ENCODE peak calls at places on chromosomes 12 and 14, in eight cellular contexts. X is lower lobe of right lung, D is prostate gland, Z is fibroblast of mammary gland, I is MM.1S, U is osteoblast, H is uterus, T is adrenal gland. K is an unnamed sample.

GRCh38 chr14:94129758-94130414 is 482 bp upstream of the IFI27L2 start:
- DNase-seq in Z (peak), I (peak), X (no peak), T (peak), D (no peak), U (no peak), H (peak), K (peak)

GRCh38 chr12:75868501-75868900 is 163.1 kb downstream of the PHLDA1 start:
- DNase-seq in X (no peak), U (no peak), H (no peak), T (no peak), I (no peak), D (peak), Z (no peak), K (peak)

GRCh38 chr12:3515506-3515905 is 24.5 kb downstream of the PRMT8 start:
- DNase-seq in I (no peak), T (no peak), U (no peak), X (no peak), Z (no peak), H (no peak), D (no peak), K (no peak)

GRCh38 chr12:56634242-56634836 is 4.2 kb upstream of the BAZ2A start:
- DNase-seq in H (peak), T (peak), D (peak), Z (no peak), I (peak), X (peak), U (peak), K (peak)

GRCh38 chr12:110794623-110795280 is 52.0 kb upstream of the CCDC63 start:
- DNase-seq in I (no peak), T (peak), X (no peak), U (no peak), Z (peak), H (peak), D (no peak), K (no peak)

GRCh38 chr14:62670526-62670925 is 374.7 kb downstream of the KCNH5 start:
- DNase-seq in H (no peak), X (no peak), Z (peak), D (no peak), U (no peak), T (no peak), I (no peak), K (peak)

GRCh38 chr12:90163975-90164374 is 455.3 kb upstream of the ATP2B1 start:
- DNase-seq in U (no peak), D (no peak), H (no peak), T (no peak), Z (peak), I (no peak), X (no peak), K (no peak)

GRCh38 chr12:19189522-19189921 is 60.0 kb downstream of the PLEKHA5 start:
- DNase-seq in T (no peak), H (no peak), U (peak), Z (no peak), X (no peak), I (no peak), D (no peak), K (no peak)

GRCh38 chr12:2959508-2960431 is 573 bp downstream of the TEAD4 start:
- DNase-seq in X (peak), I (peak), U (peak), T (peak), D (peak), H (peak), Z (peak), K (peak)

GRCh38 chr14:59754256-59754655 is 116.3 kb downstream of the RTN1 start:
- DNase-seq in H (no peak), D (no peak), X (no peak), U (no peak), I (no peak), Z (peak), T (no peak), K (peak)

GRCh38 chr12:88625316-88625715 is 45.0 kb upstream of the KITLG start:
- DNase-seq in Z (no peak), D (no peak), T (no peak), U (no peak), I (no peak), H (no peak), X (no peak), K (no peak)

GRCh38 chr12:44689587-44689986 is 186.5 kb downstream of the NELL2 start:
- DNase-seq in T (no peak), H (no peak), I (no peak), D (no peak), U (peak), X (no peak), Z (no peak), K (no peak)

GRCh38 chr12:9363145-9363544 is 154.9 kb upstream of the PZP start:
- DNase-seq in T (no peak), D (no peak), U (no peak), I (no peak), H (no peak), Z (no peak), X (no peak), K (no peak)

GRCh38 chr12:9367201-9367600 is 159.0 kb upstream of the PZP start:
- DNase-seq in H (no peak), I (no peak), D (no peak), T (no peak), Z (no peak), U (no peak), X (peak), K (no peak)

GRCh38 chr12:9365296-9365695 is 157.1 kb upstream of the PZP start:
- DNase-seq in U (no peak), X (no peak), H (no peak), I (no peak), Z (peak), D (no peak), T (no peak), K (peak)

GRCh38 chr12:9361879-9362326 is 153.7 kb upstream of the PZP start:
- DNase-seq in T (no peak), H (no peak), X (no peak), Z (no peak), U (no peak), D (no peak), I (no peak), K (no peak)

GRCh38 chr12:9364224-9365176 is 156.3 kb upstream of the PZP start:
- DNase-seq in I (peak), X (no peak), H (no peak), T (no peak), D (no peak), U (no peak), Z (peak), K (peak)
- H3K4me3 ChIP-seq in I (peak), X (no peak), H (no peak), T (no peak), D (no peak), U (peak), Z (peak), K (no peak)

GRCh38 chr12:6057693-6058092 is 66.8 kb downstream of the VWF start:
- DNase-seq in D (no peak), U (peak), H (no peak), Z (no peak), I (no peak), X (no peak), T (no peak), K (no peak)
- TF ChIP-seq CTCF in D (no peak), U (no peak), H (no peak), Z (no peak), I (no peak), X (no peak), T (no peak), K (no peak)

GRCh38 chr12:52947738-52948423 is 1.0 kb upstream of the KRT18 start:
- DNase-seq in H (no peak), Z (no peak), U (peak), I (no peak), D (no peak), T (no peak), X (no peak), K (no peak)

GRCh38 chr12:52946797-52947547 is 1.9 kb upstream of the KRT18 start:
- DNase-seq in U (peak), Z (no peak), H (no peak), I (no peak), D (no peak), T (peak), X (no peak), K (peak)

GRCh38 chr12:52945389-52946232 is 3.3 kb upstream of the KRT18 start:
- DNase-seq in Z (no peak), T (peak), U (peak), H (no peak), X (peak), D (no peak), I (no peak), K (peak)

GRCh38 chr12:52944683-52945388 is 4.1 kb upstream of the KRT18 start:
- DNase-seq in Z (no peak), U (no peak), T (no peak), D (no peak), X (no peak), H (no peak), I (no peak), K (no peak)

GRCh38 chr12:52946334-52946733 is 2.6 kb upstream of the KRT18 start:
- DNase-seq in H (no peak), I (no peak), X (no peak), U (peak), D (no peak), Z (no peak), T (no peak), K (no peak)
- H3K4me3 ChIP-seq in H (no peak), I (no peak), X (no peak), U (no peak), D (no peak), Z (no peak), T (no peak), K (no peak)

DNA sequence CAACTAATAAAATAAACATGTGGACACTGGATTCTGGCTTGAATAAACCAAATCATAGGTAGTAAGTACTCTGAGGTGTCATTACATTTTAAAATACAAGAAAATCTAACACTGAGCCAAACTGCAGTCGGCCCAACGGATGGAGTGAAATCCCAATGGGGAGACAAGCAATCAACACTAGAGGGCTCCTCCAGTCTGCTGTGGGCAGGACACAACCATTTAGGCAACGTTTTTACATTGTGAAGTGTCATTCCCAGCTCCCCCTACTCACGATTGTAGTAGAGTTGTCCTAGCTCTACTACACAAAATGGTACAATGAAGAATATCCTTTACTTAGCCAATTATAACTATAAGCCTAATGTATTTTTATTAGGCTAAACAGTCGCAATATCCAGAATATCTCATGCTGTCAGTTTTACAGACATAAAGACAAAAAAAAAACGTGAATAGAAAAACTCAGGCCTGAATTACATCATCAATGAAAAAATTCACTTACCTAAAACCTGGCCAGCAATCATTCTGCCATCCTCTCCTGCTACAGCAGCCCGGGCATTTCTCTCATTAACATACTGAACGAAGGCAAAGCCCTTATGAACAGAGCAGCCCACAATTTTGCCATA is 35.7 kb downstream of the HNRNPC start:
- DNase-seq in U (no peak), H (no peak), I (no peak), X (no peak), D (no peak), Z (peak), T (no peak), K (no peak)
- TF ChIP-seq CTCF in U (peak), H (no peak), I (no peak), X (no peak), D (no peak), Z (peak), T (peak), K (peak)

GRCh38 chr14:76434220-76434619 is 58.3 kb downstream of the ESRRB start:
- DNase-seq in T (no peak), I (no peak), Z (no peak), H (no peak), D (no peak), X (no peak), U (no peak), K (no peak)

GRCh38 chr14:76432967-76433752 is 57.2 kb downstream of the ESRRB start:
- DNase-seq in Z (no peak), I (no peak), T (no peak), H (no peak), X (no peak), D (no peak), U (no peak), K (no peak)

GRCh38 chr14:76426161-76426696 is 50.3 kb downstream of the ESRRB start:
- DNase-seq in D (no peak), T (no peak), X (no peak), U (no peak), Z (no peak), I (no peak), H (no peak), K (no peak)

GRCh38 chr14:76430017-76430416 is 54.1 kb downstream of the ESRRB start:
- DNase-seq in U (no peak), X (no peak), D (no peak), I (no peak), Z (no peak), H (no peak), T (no peak), K (no peak)

GRCh38 chr14:76430475-76430980 is 54.6 kb downstream of the ESRRB start:
- DNase-seq in T (no peak), X (no peak), D (no peak), H (no peak), Z (no peak), U (no peak), I (no peak), K (no peak)
- H3K4me3 ChIP-seq in T (no peak), X (no peak), D (no peak), H (no peak), Z (no peak), U (no peak), I (no peak), K (no peak)

GRCh38 chr12:7439579-7440505 is 4.1 kb downstream of the CD163L1 start:
- DNase-seq in I (no peak), T (peak), H (no peak), Z (peak), D (no peak), U (peak), X (peak), K (peak)
- TF ChIP-seq CTCF in I (no peak), T (no peak), H (no peak), Z (no peak), D (no peak), U (no peak), X (no peak), K (no peak)

DNA sequence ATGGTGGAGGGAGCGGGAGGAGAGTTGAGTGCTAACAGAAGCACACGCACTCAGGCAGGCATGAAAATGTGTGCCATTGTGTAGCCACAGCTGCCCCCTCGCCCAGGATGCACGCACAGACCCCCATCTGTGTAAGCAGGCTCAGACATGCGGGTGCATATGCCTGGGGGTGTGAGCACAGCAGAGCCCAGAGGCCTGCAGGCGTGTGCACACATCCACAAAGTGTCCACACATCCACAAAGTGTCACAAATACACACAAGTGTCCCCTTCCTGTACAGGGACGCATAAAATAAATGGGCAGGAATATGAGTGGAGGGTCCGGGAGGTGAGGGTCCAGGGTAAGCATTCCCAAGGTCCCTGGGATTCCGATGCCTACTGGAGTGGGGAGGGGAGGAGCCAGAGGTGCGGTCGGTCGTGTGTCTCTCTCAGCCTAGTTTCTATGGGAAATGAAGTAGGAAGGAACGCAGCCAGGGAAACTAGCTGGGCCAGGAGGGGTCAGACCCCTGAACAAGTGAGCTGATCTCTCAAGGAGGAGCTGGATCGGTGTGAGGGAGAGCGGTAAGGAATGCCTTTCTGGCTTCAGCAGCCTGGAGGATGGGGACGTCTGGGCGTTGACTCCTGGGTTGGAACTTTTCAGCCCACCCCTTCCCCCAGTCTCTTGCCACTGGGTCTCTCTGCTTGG is 669 bp upstream of the KRT7 start:
- DNase-seq in Z (no peak), X (no peak), D (no peak), U (peak), T (no peak), I (no peak), H (no peak), K (no peak)
- H3K4me3 ChIP-seq in Z (no peak), X (peak), D (no peak), U (peak), T (no peak), I (no peak), H (no peak), K (no peak)

GRCh38 chr12:98372340-98373018 is 142.9 kb upstream of the TMPO start:
- DNase-seq in Z (no peak), X (no peak), D (no peak), T (no peak), U (no peak), I (no peak), H (no peak), K (peak)

GRCh38 chr12:98373019-98373554 is 142.3 kb upstream of the TMPO start:
- DNase-seq in Z (peak), H (no peak), X (no peak), I (peak), D (no peak), U (no peak), T (no peak), K (peak)

GRCh38 chr12:98370976-98371375 is 144.4 kb upstream of the TMPO start:
- DNase-seq in U (no peak), I (no peak), D (no peak), T (no peak), H (no peak), X (no peak), Z (no peak), K (no peak)

GRCh38 chr12:98371419-98371818 is 144.0 kb upstream of the TMPO start:
- DNase-seq in Z (no peak), X (no peak), U (no peak), D (no peak), I (no peak), H (no peak), T (no peak), K (peak)

DNA sequence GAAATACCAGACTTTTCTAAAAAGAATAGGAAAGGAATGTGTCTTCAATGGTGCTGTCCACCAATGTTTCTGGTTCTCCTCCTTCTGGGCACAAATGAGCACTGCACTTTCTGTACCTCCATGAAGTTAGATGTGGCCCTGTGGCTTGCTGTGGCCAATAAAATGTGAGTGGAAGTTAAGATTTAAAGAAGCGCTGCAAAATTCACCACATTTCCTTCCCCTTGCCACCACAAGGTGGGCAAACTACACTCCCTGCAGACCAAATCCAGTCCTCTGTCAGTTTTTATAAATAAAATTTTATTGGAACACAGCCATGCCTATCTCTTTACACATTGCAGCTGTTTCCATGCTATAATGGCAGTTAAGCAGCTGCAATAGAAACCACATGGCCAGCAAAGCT is 141.4 kb upstream of the TMPO start:
- DNase-seq in T (no peak), U (no peak), I (no peak), X (no peak), Z (peak), H (no peak), D (no peak), K (peak)
- TF ChIP-seq CTCF in T (no peak), U (peak), I (peak), X (no peak), Z (peak), H (no peak), D (no peak), K (peak)

K was measured in astrocyte of the spinal cord.